ENCODE peak calls at places on chromosome 5, in ten cellular contexts. W is H7; K is NCI-H1092 treated with DMSO at 0.1 percent for 48 hours; H is fibroblast of lung; Z is iris pigment epithelial cell; B is dermis microvascular lymphatic vessel endothelial cell; R is activated naive CD4-positive, alpha-beta T cell; N is EL; Q is GF-D8; T is T-cell. O is an unnamed sample.

GRCh38 chr5:118144540-118144939 is 843.8 kb downstream of the DTWD2 start:
- DNase-seq in T (no peak), N (no peak), K (no peak), B (no peak), R (no peak), W (no peak), Q (no peak), Z (no peak), H (no peak), O (no peak)

GRCh38 chr5:68305223-68305865 is 89.8 kb downstream of the PIK3R1 start:
- DNase-seq in Q (no peak), W (no peak), B (no peak), H (no peak), K (peak), Z (no peak), T (no peak), R (no peak), N (no peak), O (no peak)

GRCh38 chr5:8864053-8864452 is 681.8 kb downstream of the SEMA5A start:
- DNase-seq in Z (peak), Q (no peak), R (no peak), W (peak), T (no peak), H (peak), N (peak), K (no peak), B (peak), O (peak)

GRCh38 chr5:108003178-108003577 is 332.4 kb upstream of the EFNA5 start:
- DNase-seq in R (no peak), Q (no peak), H (peak), Z (peak), W (no peak), K (no peak), N (peak), T (no peak), B (peak), O (peak)

GRCh38 chr5:39202594-39203290 is 16.6 kb downstream of the FYB1 start:
- DNase-seq in Q (peak), B (no peak), R (no peak), N (no peak), H (no peak), W (no peak), K (no peak), Z (no peak), T (peak), O (no peak)

GRCh38 chr5:66850354-66851075 is 254.3 kb downstream of the MAST4 start:
- DNase-seq in R (no peak), H (peak), T (no peak), N (no peak), K (no peak), Q (peak), B (peak), Z (peak), W (no peak), O (no peak)

GRCh38 chr5:112374818-112375217 is 44.3 kb downstream of the EPB41L4A start:
- DNase-seq in Q (no peak), K (no peak), R (no peak), T (no peak), Z (no peak), N (no peak), W (no peak), H (no peak), B (no peak), O (no peak)

GRCh38 chr5:160359816-160360215 is 10.6 kb downstream of the C1QTNF2 start:
- DNase-seq in W (peak), K (no peak), H (no peak), B (no peak), Q (no peak), R (no peak), N (no peak), Z (no peak), T (no peak), O (no peak)

GRCh38 chr5:154612666-154613065 is 134.6 kb upstream of the HAND1 start:
- DNase-seq in R (no peak), K (no peak), N (no peak), W (no peak), Q (no peak), T (no peak), B (no peak), Z (no peak), H (no peak), O (no peak)

GRCh38 chr5:95664204-95664786 is 17.7 kb downstream of the RFESD start:
- DNase-seq in Q (no peak), B (peak), Z (peak), K (no peak), R (no peak), H (peak), N (peak), T (peak), W (no peak), O (peak)

GRCh38 chr5:147789820-147790219 is 7.3 kb upstream of the JAKMIP2 start:
- DNase-seq in K (no peak), W (no peak), N (no peak), R (no peak), Z (peak), Q (no peak), B (no peak), H (peak), T (no peak), O (no peak)

GRCh38 chr5:127290019-127290945 is at the start of gene MEGF10:
- DNase-seq in N (peak), W (peak), R (no peak), H (peak), T (no peak), Z (peak), Q (no peak), K (peak), B (peak), O (peak)

GRCh38 chr5:124157320-124157719 is 589.1 kb downstream of the ZNF608 start:
- DNase-seq in Q (no peak), Z (no peak), H (peak), B (peak), N (peak), T (no peak), R (no peak), K (no peak), W (no peak), O (no peak)

GRCh38 chr5:56039985-56040384 is 45.2 kb upstream of the IL6ST start:
- DNase-seq in W (no peak), B (peak), Z (peak), Q (no peak), R (no peak), H (no peak), T (no peak), N (peak), K (no peak), O (peak)

GRCh38 chr5:19241690-19242089 is 746.3 kb downstream of the CDH18 start:
- DNase-seq in Z (no peak), H (no peak), K (no peak), N (no peak), Q (no peak), B (no peak), W (no peak), R (no peak), T (no peak), O (peak)

GRCh38 chr5:127228540-127229184 is 61.9 kb upstream of the MEGF10 start:
- DNase-seq in Z (no peak), W (peak), H (no peak), Q (no peak), T (no peak), K (no peak), R (no peak), N (no peak), B (peak), O (no peak)

GRCh38 chr5:62354028-62354874 is 48.2 kb downstream of the KIF2A start:
- DNase-seq in B (peak), H (peak), K (peak), Q (no peak), W (no peak), Z (peak), R (no peak), T (peak), N (peak), O (peak)

GRCh38 chr5:17156463-17156862 is 61.0 kb upstream of the BASP1 start:
- DNase-seq in T (no peak), K (no peak), B (no peak), Z (peak), R (no peak), Q (no peak), N (peak), H (peak), W (no peak), O (peak)

GRCh38 chr5:67971223-67971830 is 244.2 kb upstream of the PIK3R1 start:
- DNase-seq in H (peak), R (no peak), W (no peak), T (no peak), B (no peak), K (no peak), Z (peak), Q (no peak), N (peak), O (no peak)